ENCODE peak calls at places on chromosomes 12 and 14, in ten cellular contexts. One of them, this sample, is unnamed.

GRCh38 chr12:32163596-32163995 is 56.9 kb downstream of the BICD1 start:
- DNase-seq in fibroblast of lung: peak
- DNase-seq in PC-3: no peak
- DNase-seq in heart left ventricle: no peak
- DNase-seq in mucosa of descending colon: no peak
- DNase-seq in astrocyte of the cerebellum: no peak
- DNase-seq in heart right ventricle: no peak
- DNase-seq in keratinocyte: no peak
- DNase-seq in OCI-LY7: no peak
- DNase-seq in A549: no peak
- DNase-seq in this sample: no peak

GRCh38 chr12:105418821-105419291 is 88.4 kb downstream of the C12orf75 start:
- DNase-seq in PC-3: no peak
- DNase-seq in heart left ventricle: no peak
- DNase-seq in fibroblast of lung: no peak
- DNase-seq in keratinocyte: no peak
- DNase-seq in heart right ventricle: no peak
- DNase-seq in A549: no peak
- DNase-seq in astrocyte of the cerebellum: no peak
- DNase-seq in OCI-LY7: no peak
- DNase-seq in mucosa of descending colon: no peak
- DNase-seq in this sample: no peak

GRCh38 chr12:52267699-52268098 is 6.7 kb upstream of the KRT86 start:
- DNase-seq in fibroblast of lung: no peak
- DNase-seq in keratinocyte: no peak
- DNase-seq in heart left ventricle: no peak
- DNase-seq in OCI-LY7: no peak
- DNase-seq in mucosa of descending colon: no peak
- DNase-seq in astrocyte of the cerebellum: no peak
- DNase-seq in A549: no peak
- DNase-seq in PC-3: no peak
- DNase-seq in heart right ventricle: no peak
- DNase-seq in this sample: no peak

GRCh38 chr14:94665121-94665520 is 52.9 kb downstream of the SERPINA3 start:
- DNase-seq in A549: peak
- DNase-seq in OCI-LY7: no peak
- DNase-seq in PC-3: no peak
- DNase-seq in keratinocyte: no peak
- DNase-seq in heart left ventricle: no peak
- DNase-seq in heart right ventricle: no peak
- DNase-seq in fibroblast of lung: peak
- DNase-seq in mucosa of descending colon: no peak
- DNase-seq in astrocyte of the cerebellum: peak
- DNase-seq in this sample: peak

GRCh38 chr14:69687963-69688649 is 76.7 kb downstream of the SUSD6 start:
- DNase-seq in astrocyte of the cerebellum: no peak
- DNase-seq in keratinocyte: no peak
- DNase-seq in A549: no peak
- DNase-seq in fibroblast of lung: no peak
- DNase-seq in OCI-LY7: no peak
- DNase-seq in heart left ventricle: no peak
- DNase-seq in heart right ventricle: no peak
- DNase-seq in PC-3: no peak
- DNase-seq in mucosa of descending colon: no peak
- DNase-seq in this sample: no peak

GRCh38 chr12:15172423-15172822 is 48.8 kb downstream of the RERG start:
- DNase-seq in astrocyte of the cerebellum: no peak
- DNase-seq in PC-3: no peak
- DNase-seq in keratinocyte: no peak
- DNase-seq in fibroblast of lung: no peak
- DNase-seq in mucosa of descending colon: no peak
- DNase-seq in OCI-LY7: no peak
- DNase-seq in heart right ventricle: no peak
- DNase-seq in heart left ventricle: no peak
- DNase-seq in A549: no peak
- DNase-seq in this sample: no peak

GRCh38 chr14:103562135-103562384 is 397 bp downstream of the BAG5 start:
- DNase-seq in heart right ventricle: peak
- DNase-seq in astrocyte of the cerebellum: no peak
- DNase-seq in A549: no peak
- DNase-seq in OCI-LY7: peak
- DNase-seq in fibroblast of lung: no peak
- DNase-seq in PC-3: peak
- DNase-seq in keratinocyte: no peak
- DNase-seq in heart left ventricle: peak
- DNase-seq in mucosa of descending colon: no peak
- DNase-seq in this sample: no peak

GRCh38 chr14:101734241-101734847 is 27.2 kb upstream of the PPP2R5C start:
- DNase-seq in fibroblast of lung: no peak
- DNase-seq in A549: no peak
- DNase-seq in OCI-LY7: no peak
- DNase-seq in PC-3: peak
- DNase-seq in mucosa of descending colon: peak
- DNase-seq in astrocyte of the cerebellum: no peak
- DNase-seq in heart right ventricle: no peak
- DNase-seq in heart left ventricle: no peak
- DNase-seq in keratinocyte: no peak
- DNase-seq in this sample: no peak

GRCh38 chr14:20485900-20486299 is 16.7 kb downstream of the PNP start:
- DNase-seq in A549: no peak
- DNase-seq in astrocyte of the cerebellum: no peak
- DNase-seq in heart right ventricle: no peak
- DNase-seq in PC-3: no peak
- DNase-seq in heart left ventricle: no peak
- DNase-seq in OCI-LY7: no peak
- DNase-seq in keratinocyte: no peak
- DNase-seq in mucosa of descending colon: no peak
- DNase-seq in fibroblast of lung: no peak
- DNase-seq in this sample: no peak

GRCh38 chr14:20489093-20489994 is 16.0 kb upstream of the RNASE10 start:
- DNase-seq in PC-3: peak
- DNase-seq in heart right ventricle: peak
- DNase-seq in OCI-LY7: no peak
- DNase-seq in fibroblast of lung: no peak
- DNase-seq in astrocyte of the cerebellum: no peak
- DNase-seq in keratinocyte: no peak
- DNase-seq in A549: no peak
- DNase-seq in heart left ventricle: peak
- DNase-seq in mucosa of descending colon: no peak
- DNase-seq in this sample: peak

GRCh38 chr14:20486700-20487401 is 17.6 kb downstream of the PNP start:
- DNase-seq in astrocyte of the cerebellum: no peak
- DNase-seq in mucosa of descending colon: no peak
- DNase-seq in keratinocyte: no peak
- DNase-seq in heart right ventricle: no peak
- DNase-seq in PC-3: no peak
- DNase-seq in OCI-LY7: no peak
- DNase-seq in heart left ventricle: no peak
- DNase-seq in fibroblast of lung: no peak
- DNase-seq in A549: no peak
- DNase-seq in this sample: no peak

GRCh38 chr14:20490563-20490962 is 14.8 kb upstream of the RNASE10 start:
- DNase-seq in A549: no peak
- DNase-seq in keratinocyte: no peak
- DNase-seq in PC-3: no peak
- DNase-seq in heart right ventricle: no peak
- DNase-seq in heart left ventricle: no peak
- DNase-seq in fibroblast of lung: no peak
- DNase-seq in astrocyte of the cerebellum: no peak
- DNase-seq in OCI-LY7: no peak
- DNase-seq in mucosa of descending colon: no peak
- DNase-seq in this sample: no peak

GRCh38 chr14:20487402-20487742 is 18.0 kb upstream of the RNASE10 start:
- DNase-seq in heart left ventricle: no peak
- DNase-seq in PC-3: no peak
- DNase-seq in heart right ventricle: no peak
- DNase-seq in keratinocyte: no peak
- DNase-seq in OCI-LY7: no peak
- DNase-seq in fibroblast of lung: no peak
- DNase-seq in mucosa of descending colon: no peak
- DNase-seq in astrocyte of the cerebellum: no peak
- DNase-seq in A549: no peak
- DNase-seq in this sample: no peak
- TF ChIP-seq CTCF in heart left ventricle: no peak
- TF ChIP-seq CTCF in PC-3: peak
- TF ChIP-seq CTCF in heart right ventricle: no peak
- TF ChIP-seq CTCF in keratinocyte: no peak
- TF ChIP-seq CTCF in OCI-LY7: peak
- TF ChIP-seq CTCF in fibroblast of lung: no peak
- TF ChIP-seq CTCF in mucosa of descending colon: no peak
- TF ChIP-seq CTCF in astrocyte of the cerebellum: no peak
- TF ChIP-seq CTCF in A549: no peak
- TF ChIP-seq CTCF in this sample: no peak

DNA sequence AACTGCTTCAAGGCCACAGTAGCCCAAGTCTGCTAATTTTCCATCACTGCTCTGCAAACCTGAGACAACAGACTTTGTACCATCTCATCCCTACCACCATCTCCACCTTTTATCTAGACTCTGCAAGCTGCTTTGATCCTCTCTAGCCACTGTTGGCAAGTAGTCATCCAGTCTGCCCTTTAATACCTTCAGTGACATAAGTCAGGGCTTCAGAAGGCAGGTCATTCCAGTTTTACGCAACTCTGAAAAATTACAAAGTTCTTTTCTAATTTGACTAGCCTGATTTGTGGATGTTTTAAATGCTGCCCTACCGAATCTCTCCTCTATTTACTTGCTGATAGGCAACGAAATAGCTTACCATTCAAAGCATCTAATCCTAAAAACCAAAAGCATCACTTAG is 2.8 kb downstream of the FERMT2 start:
- DNase-seq in PC-3: no peak
- DNase-seq in heart right ventricle: no peak
- DNase-seq in A549: no peak
- DNase-seq in mucosa of descending colon: no peak
- DNase-seq in astrocyte of the cerebellum: no peak
- DNase-seq in heart left ventricle: no peak
- DNase-seq in keratinocyte: no peak
- DNase-seq in fibroblast of lung: no peak
- DNase-seq in OCI-LY7: no peak
- DNase-seq in this sample: no peak
- H3K4me3 ChIP-seq in PC-3: peak
- H3K4me3 ChIP-seq in heart right ventricle: peak
- H3K4me3 ChIP-seq in A549: no peak
- H3K4me3 ChIP-seq in mucosa of descending colon: no peak
- H3K4me3 ChIP-seq in astrocyte of the cerebellum: peak
- H3K4me3 ChIP-seq in heart left ventricle: peak
- H3K4me3 ChIP-seq in keratinocyte: no peak
- H3K4me3 ChIP-seq in fibroblast of lung: peak
- H3K4me3 ChIP-seq in OCI-LY7: no peak
- H3K4me3 ChIP-seq in this sample: peak

GRCh38 chr12:53698948-53699672 is 23.2 kb upstream of the ATP5MC2 start:
- DNase-seq in heart left ventricle: no peak
- DNase-seq in A549: no peak
- DNase-seq in keratinocyte: no peak
- DNase-seq in OCI-LY7: no peak
- DNase-seq in astrocyte of the cerebellum: no peak
- DNase-seq in mucosa of descending colon: no peak
- DNase-seq in fibroblast of lung: no peak
- DNase-seq in heart right ventricle: no peak
- DNase-seq in PC-3: no peak
- DNase-seq in this sample: no peak

GRCh38 chr12:53694746-53695145 is 18.9 kb upstream of the ATP5MC2 start:
- DNase-seq in fibroblast of lung: no peak
- DNase-seq in A549: no peak
- DNase-seq in keratinocyte: no peak
- DNase-seq in PC-3: no peak
- DNase-seq in mucosa of descending colon: no peak
- DNase-seq in astrocyte of the cerebellum: no peak
- DNase-seq in heart left ventricle: no peak
- DNase-seq in OCI-LY7: no peak
- DNase-seq in heart right ventricle: no peak
- DNase-seq in this sample: no peak

GRCh38 chr12:53696285-53696654 is 20.4 kb upstream of the ATP5MC2 start:
- DNase-seq in fibroblast of lung: peak
- DNase-seq in astrocyte of the cerebellum: peak
- DNase-seq in keratinocyte: peak
- DNase-seq in heart right ventricle: peak
- DNase-seq in OCI-LY7: peak
- DNase-seq in mucosa of descending colon: peak
- DNase-seq in heart left ventricle: peak
- DNase-seq in A549: peak
- DNase-seq in PC-3: peak
- DNase-seq in this sample: peak

GRCh38 chr12:53696655-53697321 is 20.9 kb upstream of the ATP5MC2 start:
- DNase-seq in keratinocyte: no peak
- DNase-seq in heart right ventricle: no peak
- DNase-seq in OCI-LY7: no peak
- DNase-seq in mucosa of descending colon: no peak
- DNase-seq in A549: no peak
- DNase-seq in PC-3: no peak
- DNase-seq in fibroblast of lung: no peak
- DNase-seq in astrocyte of the cerebellum: no peak
- DNase-seq in heart left ventricle: no peak
- DNase-seq in this sample: no peak

DNA sequence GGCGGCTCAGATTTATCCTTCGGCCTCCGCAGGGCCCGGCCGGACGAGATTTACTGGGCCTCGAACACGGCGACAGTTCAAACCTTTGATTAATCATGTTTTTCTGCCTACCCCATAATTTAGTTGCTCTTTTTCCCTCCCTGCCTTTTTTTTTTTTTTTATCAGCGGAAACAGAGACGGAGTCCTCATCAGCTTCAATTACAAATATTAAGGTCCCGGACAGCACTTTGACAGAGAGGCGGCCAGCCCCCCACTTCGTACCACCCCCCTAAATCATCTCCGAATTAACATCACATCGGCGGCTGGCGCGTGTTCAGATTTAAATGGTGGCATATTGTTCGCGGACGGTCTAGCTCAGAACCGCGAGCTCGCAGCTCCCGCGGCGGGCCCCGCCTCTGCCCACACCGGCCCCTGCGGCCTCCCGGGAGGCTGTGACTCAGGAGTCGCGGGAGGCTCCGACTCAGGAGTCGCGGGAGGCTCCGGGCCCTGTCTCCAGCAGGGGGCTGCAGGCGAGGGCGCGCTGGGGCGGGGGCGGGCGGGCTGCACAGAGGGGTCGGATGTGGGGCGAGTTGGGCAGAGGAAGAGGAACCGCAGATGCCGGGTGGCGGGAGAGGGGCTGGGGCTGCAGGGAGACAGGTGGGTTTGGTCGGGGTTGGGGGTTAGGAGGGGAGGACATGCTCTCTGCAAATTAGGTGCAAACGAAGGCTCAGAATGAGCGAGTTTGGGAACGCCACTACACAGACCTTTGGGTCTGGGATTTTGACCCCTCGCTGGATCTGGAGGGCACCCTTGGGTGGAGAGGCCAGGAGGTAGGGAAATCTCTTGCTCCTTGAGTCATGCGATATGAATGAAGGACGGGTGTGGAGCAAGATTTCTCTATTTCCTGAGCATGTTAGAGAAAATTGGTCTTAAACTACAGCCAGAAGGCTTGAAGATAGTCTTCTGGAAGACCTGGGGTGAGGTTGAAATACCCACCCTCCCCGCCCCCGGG is 19.6 kb upstream of the ATP5MC2 start:
- DNase-seq in mucosa of descending colon: no peak
- DNase-seq in astrocyte of the cerebellum: no peak
- DNase-seq in fibroblast of lung: peak
- DNase-seq in A549: peak
- DNase-seq in keratinocyte: no peak
- DNase-seq in PC-3: peak
- DNase-seq in heart right ventricle: no peak
- DNase-seq in OCI-LY7: no peak
- DNase-seq in heart left ventricle: no peak
- DNase-seq in this sample: peak
- TF ChIP-seq CTCF in mucosa of descending colon: no peak
- TF ChIP-seq CTCF in astrocyte of the cerebellum: peak
- TF ChIP-seq CTCF in fibroblast of lung: no peak
- TF ChIP-seq CTCF in A549: no peak
- TF ChIP-seq CTCF in keratinocyte: no peak
- TF ChIP-seq CTCF in PC-3: no peak
- TF ChIP-seq CTCF in heart right ventricle: peak
- TF ChIP-seq CTCF in OCI-LY7: no peak
- TF ChIP-seq CTCF in heart left ventricle: no peak
- TF ChIP-seq CTCF in this sample: peak

GRCh38 chr12:55706840-55707671 is 648 bp downstream of the ITGA7 start:
- DNase-seq in A549: no peak
- DNase-seq in heart left ventricle: no peak
- DNase-seq in fibroblast of lung: no peak
- DNase-seq in heart right ventricle: no peak
- DNase-seq in OCI-LY7: no peak
- DNase-seq in astrocyte of the cerebellum: no peak
- DNase-seq in mucosa of descending colon: no peak
- DNase-seq in PC-3: no peak
- DNase-seq in keratinocyte: no peak
- DNase-seq in this sample: no peak

GRCh38 chr12:55704824-55705780 is 2.6 kb downstream of the ITGA7 start:
- DNase-seq in keratinocyte: no peak
- DNase-seq in OCI-LY7: no peak
- DNase-seq in astrocyte of the cerebellum: no peak
- DNase-seq in mucosa of descending colon: no peak
- DNase-seq in heart right ventricle: no peak
- DNase-seq in heart left ventricle: no peak
- DNase-seq in PC-3: no peak
- DNase-seq in A549: no peak
- DNase-seq in fibroblast of lung: no peak
- DNase-seq in this sample: peak

GRCh38 chr12:55707841-55708694 is at the start of gene ITGA7:
- DNase-seq in PC-3: peak
- DNase-seq in keratinocyte: no peak
- DNase-seq in heart right ventricle: peak
- DNase-seq in fibroblast of lung: no peak
- DNase-seq in OCI-LY7: peak
- DNase-seq in A549: no peak
- DNase-seq in astrocyte of the cerebellum: no peak
- DNase-seq in heart left ventricle: peak
- DNase-seq in mucosa of descending colon: peak
- DNase-seq in this sample: no peak

GRCh38 chr12:55703976-55704761 is 3.5 kb downstream of the ITGA7 start:
- DNase-seq in OCI-LY7: no peak
- DNase-seq in heart left ventricle: peak
- DNase-seq in fibroblast of lung: peak
- DNase-seq in A549: peak
- DNase-seq in mucosa of descending colon: no peak
- DNase-seq in PC-3: no peak
- DNase-seq in keratinocyte: no peak
- DNase-seq in astrocyte of the cerebellum: no peak
- DNase-seq in heart right ventricle: peak
- DNase-seq in this sample: peak

DNA sequence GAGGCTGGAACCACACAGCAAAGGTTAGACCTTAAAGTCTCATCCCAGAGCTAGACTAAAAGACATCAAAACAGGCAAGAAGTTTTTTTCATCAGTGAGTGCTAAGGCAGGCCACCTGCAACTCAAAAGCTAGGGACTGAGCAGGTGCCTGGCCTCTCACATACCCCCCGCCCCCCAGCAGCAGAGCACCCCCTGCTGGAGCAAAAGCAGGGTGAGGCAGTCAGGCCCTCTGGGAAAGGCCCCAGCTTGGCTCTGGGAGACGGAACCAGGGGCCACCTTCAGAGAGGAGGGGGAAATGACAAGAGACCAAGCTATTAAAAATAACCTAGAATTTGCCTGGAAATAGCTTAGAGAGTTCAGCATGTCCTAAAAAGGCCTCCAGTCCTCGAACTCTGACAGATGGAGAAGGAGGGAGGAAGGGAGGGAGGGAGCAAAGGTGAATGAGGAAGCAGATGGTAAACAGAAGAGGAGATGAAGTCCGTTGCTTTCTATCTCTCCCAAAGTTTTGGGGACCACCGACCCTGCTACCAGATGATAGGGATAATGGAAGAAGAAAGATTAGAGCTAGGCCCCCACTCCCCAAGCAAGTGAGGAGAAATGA is 1.8 kb downstream of the ITGA7 start:
- DNase-seq in mucosa of descending colon: no peak
- DNase-seq in OCI-LY7: peak
- DNase-seq in PC-3: no peak
- DNase-seq in heart left ventricle: no peak
- DNase-seq in keratinocyte: no peak
- DNase-seq in astrocyte of the cerebellum: no peak
- DNase-seq in fibroblast of lung: no peak
- DNase-seq in A549: peak
- DNase-seq in heart right ventricle: no peak
- DNase-seq in this sample: no peak
- H3K4me3 ChIP-seq in mucosa of descending colon: no peak
- H3K4me3 ChIP-seq in OCI-LY7: no peak
- H3K4me3 ChIP-seq in PC-3: no peak
- H3K4me3 ChIP-seq in heart left ventricle: peak
- H3K4me3 ChIP-seq in keratinocyte: no peak
- H3K4me3 ChIP-seq in astrocyte of the cerebellum: no peak
- H3K4me3 ChIP-seq in fibroblast of lung: no peak
- H3K4me3 ChIP-seq in A549: no peak
- H3K4me3 ChIP-seq in heart right ventricle: peak
- H3K4me3 ChIP-seq in this sample: no peak

This sample was measured in cardiac fibroblast.